ENCODE peak calls at places on chromosome 7, in ten cellular contexts. One of them, this sample, is unnamed.

GRCh38 chr7:129351320-129351719 is 82.9 kb upstream of the STRIP2 start:
- DNase-seq in K562: no peak
- DNase-seq in gastrocnemius medialis: no peak
- DNase-seq in HepG2: no peak
- DNase-seq in H54: no peak
- DNase-seq in endothelial cell of umbilical vein: no peak
- DNase-seq in breast epithelium: no peak
- DNase-seq in ovary: no peak
- DNase-seq in adrenal gland: no peak
- DNase-seq in stomach: no peak
- DNase-seq in this sample: no peak

GRCh38 chr7:25845341-25845923 is 306.6 kb upstream of the NFE2L3 start:
- DNase-seq in K562: no peak
- DNase-seq in gastrocnemius medialis: no peak
- DNase-seq in HepG2: no peak
- DNase-seq in H54: no peak
- DNase-seq in endothelial cell of umbilical vein: no peak
- DNase-seq in breast epithelium: no peak
- DNase-seq in ovary: no peak
- DNase-seq in adrenal gland: no peak
- DNase-seq in stomach: no peak
- DNase-seq in this sample: no peak

GRCh38 chr7:76358053-76358477 is 726 bp downstream of the YWHAG start:
- DNase-seq in K562: peak; percentile 79
- DNase-seq in gastrocnemius medialis: peak; percentile 58
- DNase-seq in HepG2: no peak
- DNase-seq in H54: no peak
- DNase-seq in endothelial cell of umbilical vein: peak; percentile 65
- DNase-seq in breast epithelium: peak; percentile 60
- DNase-seq in ovary: peak; percentile 79
- DNase-seq in adrenal gland: peak; percentile 60
- DNase-seq in stomach: peak; percentile 47
- DNase-seq in this sample: peak; percentile 68

GRCh38 chr7:127751723-127752448 is 99.9 kb downstream of the SND1 start:
- DNase-seq in K562: no peak
- DNase-seq in gastrocnemius medialis: no peak
- DNase-seq in HepG2: no peak
- DNase-seq in H54: no peak
- DNase-seq in endothelial cell of umbilical vein: no peak
- DNase-seq in breast epithelium: no peak
- DNase-seq in ovary: no peak
- DNase-seq in adrenal gland: peak; percentile 59
- DNase-seq in stomach: peak; percentile 26
- DNase-seq in this sample: no peak

GRCh38 chr7:2120251-2120660 is 112.5 kb downstream of the MAD1L1 start:
- DNase-seq in K562: no peak
- DNase-seq in gastrocnemius medialis: no peak
- DNase-seq in HepG2: no peak
- DNase-seq in H54: no peak
- DNase-seq in endothelial cell of umbilical vein: no peak
- DNase-seq in breast epithelium: no peak
- DNase-seq in ovary: peak; percentile 53
- DNase-seq in adrenal gland: no peak
- DNase-seq in stomach: peak; percentile 39
- DNase-seq in this sample: no peak

GRCh38 chr7:29955799-29956476 is 33.7 kb downstream of the SCRN1 start:
- DNase-seq in K562: no peak
- DNase-seq in gastrocnemius medialis: no peak
- DNase-seq in HepG2: no peak
- DNase-seq in H54: no peak
- DNase-seq in endothelial cell of umbilical vein: no peak
- DNase-seq in breast epithelium: no peak
- DNase-seq in ovary: no peak
- DNase-seq in adrenal gland: no peak
- DNase-seq in stomach: no peak
- DNase-seq in this sample: no peak

GRCh38 chr7:88826222-88826621 is 30.7 kb upstream of the TEX47 start:
- DNase-seq in K562: no peak
- DNase-seq in gastrocnemius medialis: no peak
- DNase-seq in HepG2: no peak
- DNase-seq in H54: no peak
- DNase-seq in endothelial cell of umbilical vein: no peak
- DNase-seq in breast epithelium: no peak
- DNase-seq in ovary: no peak
- DNase-seq in adrenal gland: no peak
- DNase-seq in stomach: no peak
- DNase-seq in this sample: no peak

GRCh38 chr7:34373940-34374339 is 284.1 kb upstream of the NPSR1 start:
- DNase-seq in K562: no peak
- DNase-seq in gastrocnemius medialis: no peak
- DNase-seq in HepG2: no peak
- DNase-seq in H54: no peak
- DNase-seq in endothelial cell of umbilical vein: no peak
- DNase-seq in breast epithelium: no peak
- DNase-seq in ovary: no peak
- DNase-seq in adrenal gland: no peak
- DNase-seq in stomach: no peak
- DNase-seq in this sample: no peak

GRCh38 chr7:127751062-127751722 is 99.2 kb downstream of the SND1 start:
- DNase-seq in K562: no peak
- DNase-seq in gastrocnemius medialis: no peak
- DNase-seq in HepG2: no peak
- DNase-seq in H54: no peak
- DNase-seq in endothelial cell of umbilical vein: no peak
- DNase-seq in breast epithelium: no peak
- DNase-seq in ovary: no peak
- DNase-seq in adrenal gland: no peak
- DNase-seq in stomach: no peak
- DNase-seq in this sample: no peak

GRCh38 chr7:73769481-73770001 is 529 bp downstream of the CLDN3 start:
- DNase-seq in K562: no peak
- DNase-seq in gastrocnemius medialis: no peak
- DNase-seq in HepG2: no peak
- DNase-seq in H54: no peak
- DNase-seq in endothelial cell of umbilical vein: no peak
- DNase-seq in breast epithelium: no peak
- DNase-seq in ovary: no peak
- DNase-seq in adrenal gland: no peak
- DNase-seq in stomach: no peak
- DNase-seq in this sample: no peak

GRCh38 chr7:73768661-73769480 is 1.2 kb downstream of the CLDN3 start:
- DNase-seq in K562: no peak
- DNase-seq in gastrocnemius medialis: no peak
- DNase-seq in HepG2: no peak
- DNase-seq in H54: no peak
- DNase-seq in endothelial cell of umbilical vein: no peak
- DNase-seq in breast epithelium: no peak
- DNase-seq in ovary: no peak
- DNase-seq in adrenal gland: no peak
- DNase-seq in stomach: no peak
- DNase-seq in this sample: no peak

GRCh38 chr7:73770860-73771665 is 993 bp upstream of the CLDN3 start:
- DNase-seq in K562: no peak
- DNase-seq in gastrocnemius medialis: no peak
- DNase-seq in HepG2: no peak
- DNase-seq in H54: no peak
- DNase-seq in endothelial cell of umbilical vein: no peak
- DNase-seq in breast epithelium: no peak
- DNase-seq in ovary: no peak
- DNase-seq in adrenal gland: no peak
- DNase-seq in stomach: no peak
- DNase-seq in this sample: no peak

GRCh38 chr7:73766556-73767229 is 3.4 kb downstream of the CLDN3 start:
- DNase-seq in K562: no peak
- DNase-seq in gastrocnemius medialis: no peak
- DNase-seq in HepG2: no peak
- DNase-seq in H54: no peak
- DNase-seq in endothelial cell of umbilical vein: no peak
- DNase-seq in breast epithelium: no peak
- DNase-seq in ovary: no peak
- DNase-seq in adrenal gland: no peak
- DNase-seq in stomach: no peak
- DNase-seq in this sample: no peak

DNA sequence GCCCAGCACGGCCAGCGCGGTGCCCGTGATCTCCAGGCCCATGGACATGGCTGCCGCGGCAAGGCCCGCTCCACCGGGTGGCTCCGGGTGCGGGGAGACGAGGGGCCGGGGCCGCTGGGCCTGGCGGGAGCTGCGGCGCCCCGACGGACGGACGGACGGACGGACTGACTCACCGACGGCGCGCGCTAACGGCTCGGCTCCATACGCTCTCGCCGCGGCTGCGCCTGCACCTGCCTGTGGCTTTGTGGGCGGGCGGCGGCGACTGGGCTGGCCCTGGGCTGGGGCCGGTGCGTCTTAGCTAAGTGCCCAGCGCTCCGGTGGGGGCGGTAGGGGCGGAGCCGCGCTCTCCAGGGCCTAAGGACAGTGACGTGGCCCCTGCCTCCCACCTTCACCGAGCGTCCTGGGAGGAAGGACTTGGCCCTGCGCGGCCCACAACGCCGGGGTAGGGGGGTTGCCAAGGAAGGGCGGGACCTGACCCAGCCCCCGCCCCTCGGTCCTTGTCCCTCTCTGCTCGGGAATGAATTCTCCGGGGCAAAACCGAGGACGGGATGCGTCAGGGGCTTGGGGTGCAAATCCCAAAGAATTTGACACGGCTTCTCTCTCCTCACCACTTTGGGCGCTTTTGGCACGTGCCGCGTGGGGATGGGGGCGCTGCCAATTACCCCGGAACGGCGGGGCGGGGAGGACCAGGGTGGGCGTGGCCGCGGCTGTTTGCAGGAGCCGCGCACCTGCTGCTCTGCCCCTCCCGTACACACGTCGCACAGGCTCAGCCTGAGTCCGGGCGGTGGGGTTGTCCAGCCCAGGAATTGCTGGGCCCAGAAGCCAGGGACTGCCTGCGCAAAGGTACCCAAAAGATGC is at the start of gene CLDN3:
- DNase-seq in K562: no peak
- DNase-seq in gastrocnemius medialis: no peak
- DNase-seq in HepG2: no peak
- DNase-seq in H54: no peak
- DNase-seq in endothelial cell of umbilical vein: no peak
- DNase-seq in breast epithelium: peak; percentile 94
- DNase-seq in ovary: no peak
- DNase-seq in adrenal gland: no peak
- DNase-seq in stomach: peak; percentile 59
- DNase-seq in this sample: no peak
- TF ChIP-seq POLR2A in K562: no peak
- TF ChIP-seq POLR2A in gastrocnemius medialis: no peak
- TF ChIP-seq POLR2A in HepG2: peak; percentile 26
- TF ChIP-seq POLR2A in H54: no peak
- TF ChIP-seq POLR2A in endothelial cell of umbilical vein: no peak
- TF ChIP-seq POLR2A in breast epithelium: peak; percentile 57
- TF ChIP-seq POLR2A in ovary: no peak
- TF ChIP-seq POLR2A in adrenal gland: no peak
- TF ChIP-seq POLR2A in stomach: no peak
- TF ChIP-seq POLR2A in this sample: no peak

GRCh38 chr7:135980665-135981180 is 3.6 kb upstream of the MTPN start:
- DNase-seq in K562: peak; percentile 67
- DNase-seq in gastrocnemius medialis: no peak
- DNase-seq in HepG2: no peak
- DNase-seq in H54: no peak
- DNase-seq in endothelial cell of umbilical vein: peak; percentile 77
- DNase-seq in breast epithelium: no peak
- DNase-seq in ovary: no peak
- DNase-seq in adrenal gland: peak; percentile 65
- DNase-seq in stomach: peak; percentile 29
- DNase-seq in this sample: no peak
- TF ChIP-seq POLR2A in K562: no peak
- TF ChIP-seq POLR2A in gastrocnemius medialis: no peak
- TF ChIP-seq POLR2A in HepG2: no peak
- TF ChIP-seq POLR2A in H54: no peak
- TF ChIP-seq POLR2A in endothelial cell of umbilical vein: no peak
- TF ChIP-seq POLR2A in breast epithelium: no peak
- TF ChIP-seq POLR2A in ovary: no peak
- TF ChIP-seq POLR2A in adrenal gland: no peak
- TF ChIP-seq POLR2A in stomach: no peak
- TF ChIP-seq POLR2A in this sample: no peak

GRCh38 chr7:65975814-65976445 is 6.1 kb downstream of the GUSB start:
- DNase-seq in K562: no peak
- DNase-seq in gastrocnemius medialis: no peak
- DNase-seq in HepG2: no peak
- DNase-seq in H54: no peak
- DNase-seq in endothelial cell of umbilical vein: no peak
- DNase-seq in breast epithelium: no peak
- DNase-seq in ovary: no peak
- DNase-seq in adrenal gland: no peak
- DNase-seq in stomach: no peak
- DNase-seq in this sample: no peak
- TF ChIP-seq POLR2A in K562: no peak
- TF ChIP-seq POLR2A in gastrocnemius medialis: no peak
- TF ChIP-seq POLR2A in HepG2: no peak
- TF ChIP-seq POLR2A in H54: no peak
- TF ChIP-seq POLR2A in endothelial cell of umbilical vein: no peak
- TF ChIP-seq POLR2A in breast epithelium: no peak
- TF ChIP-seq POLR2A in ovary: no peak
- TF ChIP-seq POLR2A in adrenal gland: no peak
- TF ChIP-seq POLR2A in stomach: no peak
- TF ChIP-seq POLR2A in this sample: no peak

GRCh38 chr7:94909023-94909466 is 1.7 kb downstream of the PPP1R9A start:
- DNase-seq in K562: no peak
- DNase-seq in gastrocnemius medialis: no peak
- DNase-seq in HepG2: no peak
- DNase-seq in H54: no peak
- DNase-seq in endothelial cell of umbilical vein: no peak
- DNase-seq in breast epithelium: no peak
- DNase-seq in ovary: no peak
- DNase-seq in adrenal gland: no peak
- DNase-seq in stomach: no peak
- DNase-seq in this sample: no peak

GRCh38 chr7:94907026-94907419 is 371 bp upstream of the PPP1R9A start:
- DNase-seq in K562: no peak
- DNase-seq in gastrocnemius medialis: no peak
- DNase-seq in HepG2: peak; percentile 12
- DNase-seq in H54: no peak
- DNase-seq in endothelial cell of umbilical vein: no peak
- DNase-seq in breast epithelium: no peak
- DNase-seq in ovary: no peak
- DNase-seq in adrenal gland: no peak
- DNase-seq in stomach: no peak
- DNase-seq in this sample: no peak

GRCh38 chr7:94908204-94909022 is 1.0 kb downstream of the PPP1R9A start:
- DNase-seq in K562: no peak
- DNase-seq in gastrocnemius medialis: peak; percentile 16
- DNase-seq in HepG2: peak; percentile 54
- DNase-seq in H54: peak; percentile 18
- DNase-seq in endothelial cell of umbilical vein: peak; percentile 32
- DNase-seq in breast epithelium: peak; percentile 58
- DNase-seq in ovary: peak; percentile 52
- DNase-seq in adrenal gland: peak; percentile 53
- DNase-seq in stomach: peak; percentile 44
- DNase-seq in this sample: no peak

GRCh38 chr7:94906035-94906796 is 1.2 kb upstream of the PPP1R9A start:
- DNase-seq in K562: no peak
- DNase-seq in gastrocnemius medialis: no peak
- DNase-seq in HepG2: peak; percentile 78
- DNase-seq in H54: no peak
- DNase-seq in endothelial cell of umbilical vein: no peak
- DNase-seq in breast epithelium: no peak
- DNase-seq in ovary: no peak
- DNase-seq in adrenal gland: no peak
- DNase-seq in stomach: no peak
- DNase-seq in this sample: no peak

GRCh38 chr7:94907420-94908203 is at the start of gene PPP1R9A:
- DNase-seq in K562: no peak
- DNase-seq in gastrocnemius medialis: peak; percentile 35
- DNase-seq in HepG2: peak; percentile 63
- DNase-seq in H54: peak; percentile 30
- DNase-seq in endothelial cell of umbilical vein: peak; percentile 23
- DNase-seq in breast epithelium: no peak
- DNase-seq in ovary: peak; percentile 54
- DNase-seq in adrenal gland: peak; percentile 71
- DNase-seq in stomach: peak; percentile 58
- DNase-seq in this sample: no peak
- TF ChIP-seq POLR2A in K562: no peak
- TF ChIP-seq POLR2A in gastrocnemius medialis: no peak
- TF ChIP-seq POLR2A in HepG2: peak; percentile 45
- TF ChIP-seq POLR2A in H54: no peak
- TF ChIP-seq POLR2A in endothelial cell of umbilical vein: no peak
- TF ChIP-seq POLR2A in breast epithelium: no peak
- TF ChIP-seq POLR2A in ovary: no peak
- TF ChIP-seq POLR2A in adrenal gland: no peak
- TF ChIP-seq POLR2A in stomach: no peak
- TF ChIP-seq POLR2A in this sample: no peak

This sample was measured in lower leg skin.